ENCODE peak calls at places on chromosomes 5 and 9, in seven cellular contexts. J is effector memory CD4-positive, alpha-beta T cell; P is NCI-H1417; E is cardiac fibroblast; T is ELF-1; W is left colon; G is iris pigment epithelial cell. L is an unnamed sample.

GRCh38 chr5:161687316-161687715 is 1.8 kb downstream of the GABRA6 start:
- DNase-seq in J (no peak), P (no peak), E (no peak), T (no peak), W (no peak), G (no peak), L (no peak)

GRCh38 chr9:88291853-88292252 is 96.4 kb upstream of the SPIN1 start:
- DNase-seq in J (no peak), P (no peak), E (no peak), T (no peak), W (no peak), G (no peak), L (no peak)

GRCh38 chr5:142697846-142698245 is 12.0 kb upstream of the FGF1 start:
- DNase-seq in J (no peak), P (no peak), E (peak; percentile 58), T (no peak), W (no peak), G (peak; percentile 23), L (no peak)

GRCh38 chr9:4994166-4994890 is 9.3 kb downstream of the JAK2 start:
- DNase-seq in J (no peak), P (no peak), E (no peak), T (no peak), W (no peak), G (peak; percentile 84), L (no peak)

GRCh38 chr9:129357773-129358250 is 179.8 kb upstream of the IER5L start:
- DNase-seq in J (no peak), P (no peak), E (no peak), T (no peak), W (no peak), G (no peak), L (no peak)

GRCh38 chr9:77892171-77892570 is 139.4 kb downstream of the GNAQ start:
- DNase-seq in J (no peak), P (no peak), E (no peak), T (no peak), W (no peak), G (no peak), L (no peak)

GRCh38 chr9:87545858-87546257 is 48.2 kb downstream of the DAPK1 start:
- DNase-seq in J (no peak), P (no peak), E (peak; percentile 60), T (no peak), W (no peak), G (peak; percentile 85), L (no peak)

GRCh38 chr5:141701341-141702119 is 19.5 kb upstream of the ARAP3 start:
- DNase-seq in J (no peak), P (no peak), E (no peak), T (no peak), W (no peak), G (no peak), L (no peak)

GRCh38 chr5:3197699-3198098 is 397.9 kb upstream of the IRX1 start:
- DNase-seq in J (no peak), P (peak; percentile 93), E (no peak), T (peak; percentile 74), W (no peak), G (no peak), L (peak; percentile 64)

GRCh38 chr5:135031813-135032612 is 2.0 kb downstream of the PITX1 start:
- DNase-seq in J (no peak), P (no peak), E (no peak), T (peak; percentile 60), W (no peak), G (peak; percentile 63), L (no peak)

GRCh38 chr5:100791376-100791775 is 111.7 kb downstream of the ST8SIA4 start:
- DNase-seq in J (no peak), P (no peak), E (no peak), T (no peak), W (no peak), G (no peak), L (no peak)

GRCh38 chr9:136587944-136588662 is 42.3 kb upstream of the NOTCH1 start:
- DNase-seq in J (no peak), P (no peak), E (no peak), T (peak; percentile 85), W (no peak), G (no peak), L (peak; percentile 58)

GRCh38 chr9:87713278-87713989 is 12.5 kb upstream of the CTSL start:
- DNase-seq in J (peak; percentile 13), P (no peak), E (peak; percentile 99), T (peak; percentile 49), W (peak; percentile 87), G (peak; percentile 100), L (no peak)

GRCh38 chr9:93587284-93587650 is 10.9 kb downstream of the PHF2 start:
- DNase-seq in J (no peak), P (no peak), E (no peak), T (no peak), W (no peak), G (no peak), L (no peak)

GRCh38 chr9:136267261-136268111 is 21.9 kb upstream of the QSOX2 start:
- DNase-seq in J (peak; percentile 77), P (peak; percentile 46), E (peak; percentile 90), T (peak; percentile 84), W (peak; percentile 78), G (peak; percentile 79), L (no peak)

GRCh38 chr5:7393921-7394799 is 1.8 kb upstream of the ADCY2 start:
- DNase-seq in J (no peak), P (no peak), E (no peak), T (no peak), W (no peak), G (no peak), L (no peak)

GRCh38 chr9:95025213-95026170 is 292.0 kb downstream of the FANCC start:
- DNase-seq in J (no peak), P (peak; percentile 40), E (peak; percentile 96), T (no peak), W (peak; percentile 83), G (peak; percentile 97), L (no peak)

GRCh38 chr5:114237766-114238165 is 124.1 kb upstream of the KCNN2 start:
- DNase-seq in J (no peak), P (peak; percentile 34), E (peak; percentile 1), T (no peak), W (no peak), G (peak; percentile 87), L (no peak)

GRCh38 chr9:135344523-135344901 is 135.1 kb upstream of the PPP1R26 start:
- DNase-seq in J (no peak), P (no peak), E (no peak), T (no peak), W (no peak), G (no peak), L (no peak)

L was measured in NCI-H2171 treated with DMSO at 0.1 percent for 48 hours.